ENCODE peak calls at places on chromosome 3, in eight cellular contexts. U, Z, K, M, Q, B, D and L are unnamed samples.

GRCh38 chr3:188053710-188054379 is 100.1 kb upstream of the LPP start:
- DNase-seq in M (no peak), D (no peak), B (no peak), K (no peak), Q (no peak), Z (no peak), U (no peak), L (no peak)

GRCh38 chr3:106119691-106120090 is 250.9 kb upstream of the CBLB start:
- DNase-seq in U (no peak), B (no peak), D (no peak), K (no peak), Q (no peak), Z (peak), M (no peak), L (no peak)

GRCh38 chr3:60933828-60934227 is 317.4 kb downstream of the FHIT start:
- DNase-seq in Q (no peak), U (no peak), M (no peak), D (no peak), B (no peak), K (no peak), Z (no peak), L (no peak)

GRCh38 chr3:121957674-121958419 is 63.6 kb downstream of the SLC15A2 start:
- DNase-seq in Q (no peak), M (no peak), D (no peak), Z (no peak), B (no peak), K (no peak), U (no peak), L (no peak)

GRCh38 chr3:69232447-69232846 is 110.1 kb upstream of the LMOD3 start:
- DNase-seq in B (no peak), Z (no peak), D (no peak), U (no peak), Q (no peak), K (no peak), M (no peak), L (no peak)

GRCh38 chr3:55698826-55699225 is 211.7 kb upstream of the WNT5A start:
- DNase-seq in M (no peak), Q (no peak), Z (peak), B (no peak), D (no peak), U (no peak), K (no peak), L (no peak)

GRCh38 chr3:122697952-122698625 is 17.4 kb downstream of the PARP14 start:
- DNase-seq in U (no peak), M (no peak), D (no peak), Q (no peak), Z (no peak), B (no peak), K (no peak), L (no peak)

GRCh38 chr3:20837676-20838302 is 651.8 kb upstream of the SGO1 start:
- DNase-seq in K (no peak), D (no peak), U (no peak), Z (no peak), B (no peak), Q (no peak), M (no peak), L (no peak)

GRCh38 chr3:99242271-99242670 is 340.8 kb upstream of the DCBLD2 start:
- DNase-seq in D (no peak), Q (no peak), M (no peak), B (no peak), Z (peak), U (no peak), K (no peak), L (no peak)

GRCh38 chr3:38549957-38550840 is 54.1 kb downstream of the EXOG start:
- DNase-seq in K (no peak), U (no peak), B (no peak), Q (no peak), D (no peak), M (no peak), Z (no peak), L (peak)

GRCh38 chr3:69226071-69226470 is 103.7 kb upstream of the LMOD3 start:
- DNase-seq in Z (no peak), K (no peak), Q (no peak), U (no peak), D (no peak), B (no peak), M (no peak), L (no peak)

GRCh38 chr3:110743202-110743601 is 328.4 kb upstream of the NECTIN3 start:
- DNase-seq in U (no peak), D (no peak), B (no peak), Z (no peak), Q (no peak), K (no peak), M (no peak), L (peak)

GRCh38 chr3:152977356-152977755 is 142.4 kb downstream of the P2RY1 start:
- DNase-seq in B (no peak), U (peak), D (no peak), Z (no peak), Q (no peak), K (no peak), M (no peak), L (no peak)

GRCh38 chr3:141050913-141051632 is at the start of gene SPSB4:
- DNase-seq in U (peak), D (no peak), Z (peak), M (peak), Q (peak), B (peak), K (no peak), L (peak)

GRCh38 chr3:55065331-55065730 is 137.5 kb upstream of the LRTM1 start:
- DNase-seq in B (no peak), M (no peak), K (no peak), Z (no peak), Q (no peak), D (no peak), U (no peak), L (no peak)

GRCh38 chr3:164533275-164533674 is 545.0 kb downstream of the SI start:
- DNase-seq in Q (no peak), D (no peak), U (no peak), M (no peak), K (no peak), B (no peak), Z (no peak), L (no peak)

GRCh38 chr3:116423365-116423764 is 21.9 kb downstream of the LSAMP start:
- DNase-seq in K (no peak), B (no peak), U (no peak), M (no peak), Z (peak), D (no peak), Q (no peak), L (no peak)

GRCh38 chr3:107235923-107236315 is 141.3 kb upstream of the CCDC54 start:
- DNase-seq in Z (peak), M (peak), B (peak), U (peak), D (peak), Q (peak), K (peak), L (no peak)

GRCh38 chr3:159814161-159814560 is 174.5 kb upstream of the IL12A start:
- DNase-seq in U (no peak), M (no peak), B (no peak), Z (peak), K (no peak), Q (no peak), D (no peak), L (no peak)

GRCh38 chr3:182325213-182325941 is 467.9 kb upstream of the ATP11B start:
- DNase-seq in Z (no peak), Q (no peak), D (no peak), U (peak), K (no peak), B (no peak), M (no peak), L (no peak)

GRCh38 chr3:4865714-4866113 is 113.5 kb upstream of the BHLHE40 start:
- DNase-seq in B (no peak), D (no peak), M (no peak), Z (no peak), K (no peak), U (no peak), Q (no peak), L (no peak)

GRCh38 chr3:187516446-187516845 is 148.3 kb downstream of the RTP4 start:
- DNase-seq in Z (peak), B (no peak), U (no peak), Q (no peak), M (no peak), K (no peak), D (no peak), L (no peak)

GRCh38 chr3:10459954-10460754 is 45.2 kb downstream of the ATP2B2 start:
- DNase-seq in B (peak), K (no peak), D (peak), M (peak), Z (peak), Q (peak), U (peak), L (no peak)

GRCh38 chr3:105304487-105304886 is 62.2 kb upstream of the ALCAM start:
- DNase-seq in K (no peak), M (no peak), U (no peak), Z (peak), B (no peak), Q (no peak), D (no peak), L (no peak)

GRCh38 chr3:49563766-49564165 is 9.5 kb downstream of the BSN start:
- DNase-seq in D (no peak), U (no peak), Z (no peak), B (no peak), K (no peak), M (no peak), Q (no peak), L (no peak)

GRCh38 chr3:149383703-149384102 is 6.3 kb upstream of the TM4SF1 start:
- DNase-seq in B (no peak), K (no peak), Q (no peak), D (no peak), Z (no peak), U (no peak), M (no peak), L (no peak)

GRCh38 chr3:13233487-13234154 is 160.4 kb upstream of the IQSEC1 start:
- DNase-seq in Z (no peak), D (no peak), U (no peak), Q (no peak), B (no peak), K (no peak), M (no peak), L (no peak)

GRCh38 chr3:139894638-139894989 is 40.4 kb upstream of the CLSTN2 start:
- DNase-seq in U (no peak), D (no peak), M (peak), Q (peak), B (no peak), K (no peak), Z (no peak), L (no peak)

GRCh38 chr3:56938545-56938944 is 121.9 kb upstream of the SPATA12 start:
- DNase-seq in K (no peak), B (no peak), Q (no peak), M (no peak), Z (no peak), U (no peak), D (no peak), L (no peak)

DNA sequence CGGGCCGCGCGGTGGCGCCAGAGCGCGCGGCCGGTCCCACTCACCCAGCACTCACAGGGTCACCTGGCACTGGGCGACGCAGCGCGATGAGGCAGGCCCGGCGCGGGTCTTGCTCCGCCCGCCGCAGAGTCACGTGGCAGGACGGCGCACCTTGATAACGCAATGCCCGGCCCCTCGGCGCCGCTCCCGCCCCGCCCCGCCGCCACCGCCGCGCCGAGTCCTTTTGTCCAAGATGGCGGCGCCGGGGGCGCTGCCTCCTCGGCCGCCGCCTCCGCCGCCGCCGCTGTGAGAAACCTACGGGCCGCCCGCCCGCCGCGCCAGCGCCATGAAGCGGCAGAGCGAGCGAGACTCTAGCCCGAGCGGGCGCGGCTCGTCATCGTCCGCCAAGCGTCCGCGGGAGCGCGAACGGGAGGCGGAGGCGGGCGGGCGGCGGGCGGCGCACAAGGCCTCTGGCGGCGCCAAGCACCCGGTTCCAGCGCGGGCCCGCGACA is at the start of gene RBM15B:
- DNase-seq in U (peak), D (peak), K (peak), Q (peak), Z (peak), B (peak), M (peak), L (peak)
- TF ChIP-seq POLR2A in U (peak), D (no peak), K (peak), Q (peak), Z (peak), B (peak), M (no peak), L (no peak)

GRCh38 chr3:46571684-46572083 is 5.6 kb upstream of the LRRC2 start:
- DNase-seq in M (no peak), U (no peak), Q (no peak), D (no peak), B (no peak), Z (no peak), K (no peak), L (no peak)
- TF ChIP-seq POLR2A in M (no peak), U (no peak), Q (no peak), D (no peak), B (no peak), Z (no peak), K (no peak), L (no peak)

GRCh38 chr3:72149645-72150044 is 364.7 kb upstream of the PROK2 start:
- DNase-seq in D (no peak), B (no peak), M (no peak), U (no peak), K (no peak), Q (no peak), Z (no peak), L (no peak)

GRCh38 chr3:72153477-72154314 is 368.7 kb upstream of the PROK2 start:
- DNase-seq in K (no peak), U (no peak), Q (no peak), B (no peak), D (no peak), M (no peak), Z (no peak), L (no peak)

GRCh38 chr3:72152551-72153476 is 367.9 kb upstream of the PROK2 start:
- DNase-seq in B (peak), K (peak), Z (peak), Q (peak), U (peak), M (peak), D (no peak), L (no peak)

GRCh38 chr3:72151465-72152238 is 366.7 kb upstream of the PROK2 start:
- DNase-seq in Z (no peak), D (no peak), M (no peak), K (no peak), Q (no peak), U (no peak), B (no peak), L (no peak)

GRCh38 chr3:72150634-72151412 is 365.9 kb upstream of the PROK2 start:
- DNase-seq in Z (no peak), M (no peak), D (no peak), K (no peak), B (no peak), U (no peak), Q (no peak), L (no peak)
- TF ChIP-seq POLR2A in Z (no peak), M (no peak), D (no peak), K (no peak), B (no peak), U (no peak), Q (no peak), L (no peak)

DNA sequence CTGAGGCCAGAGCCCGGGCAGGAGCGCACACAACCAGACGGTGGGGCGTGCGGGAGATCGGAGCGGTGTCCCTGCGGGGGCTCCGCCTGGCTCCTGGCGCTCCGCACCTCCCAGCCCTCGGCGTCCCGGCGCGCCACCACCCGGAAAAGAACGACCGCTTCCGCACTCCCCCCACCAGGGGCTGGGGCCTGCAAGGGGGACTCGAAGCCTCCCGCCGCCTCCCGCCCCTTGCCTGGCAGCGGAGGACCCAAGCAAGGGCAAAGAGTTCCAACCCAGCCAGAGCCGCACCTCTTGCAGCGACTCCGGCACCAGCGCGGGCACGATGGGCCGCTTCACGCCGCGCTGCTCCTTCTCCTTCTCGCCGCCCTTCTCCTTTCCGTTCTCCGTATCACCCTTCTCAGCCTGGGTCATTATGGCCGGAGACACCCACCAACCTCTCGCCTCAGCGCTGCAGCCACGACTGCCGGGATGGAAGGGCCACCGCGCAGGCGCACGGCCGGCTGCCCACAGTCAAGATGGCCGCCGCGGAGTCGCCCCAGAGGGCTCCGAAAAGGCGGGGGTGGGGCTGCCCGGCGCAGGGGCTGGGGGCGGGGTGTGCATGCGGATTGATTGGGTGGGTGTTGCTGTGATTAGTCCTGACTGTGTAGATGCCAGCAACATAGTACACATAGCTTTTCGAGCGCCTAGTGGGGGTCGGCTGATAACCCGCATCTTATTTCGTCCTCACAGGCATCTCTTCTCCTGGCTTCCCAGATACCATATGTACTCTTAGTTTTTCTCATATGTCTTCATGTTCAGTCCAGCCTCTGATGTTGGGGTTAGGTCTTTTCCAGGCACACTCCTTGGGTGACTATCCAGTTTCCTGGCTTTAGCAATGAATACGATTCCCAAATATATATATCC is at the start of gene ACTR8:
- DNase-seq in K (peak), B (peak), Q (peak), D (peak), M (peak), Z (peak), U (peak), L (peak)
- TF ChIP-seq POLR2A in K (peak), B (peak), Q (peak), D (no peak), M (no peak), Z (peak), U (peak), L (no peak)

DNA sequence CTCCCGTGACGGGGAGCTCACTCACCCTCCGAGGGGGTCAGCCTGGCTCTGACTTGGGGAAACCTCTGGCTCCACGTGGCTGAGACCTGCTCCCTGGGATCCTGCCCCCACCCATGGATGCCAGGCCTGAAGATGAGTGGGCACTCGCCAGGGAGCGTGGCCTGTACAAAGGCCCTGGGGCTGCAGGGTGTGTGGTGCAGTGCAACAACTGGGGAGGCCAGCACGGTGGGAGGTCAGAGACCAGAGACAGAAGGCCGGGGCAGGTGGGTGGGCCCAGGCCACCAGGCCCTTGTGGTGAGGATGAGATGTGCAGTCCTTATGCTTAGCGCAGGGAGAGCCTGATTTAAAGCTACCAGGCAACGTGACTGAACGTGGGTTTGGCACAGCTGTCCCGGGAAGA is 5.0 kb downstream of the DNAJB8 start:
- DNase-seq in M (no peak), U (no peak), Q (no peak), Z (no peak), B (no peak), K (no peak), D (no peak), L (no peak)
- TF ChIP-seq POLR2A in M (no peak), U (no peak), Q (no peak), Z (no peak), B (no peak), K (no peak), D (no peak), L (no peak)

GRCh38 chr3:42778644-42779043 is 5.6 kb upstream of the CCDC13 start:
- DNase-seq in K (peak), U (no peak), M (no peak), Z (peak), Q (peak), B (no peak), D (peak), L (no peak)

GRCh38 chr3:42771271-42771670 is 1.8 kb downstream of the CCDC13 start:
- DNase-seq in B (no peak), Q (no peak), D (no peak), U (no peak), K (no peak), Z (no peak), M (no peak), L (no peak)

GRCh38 chr3:42769477-42770131 is 3.4 kb downstream of the CCDC13 start:
- DNase-seq in D (no peak), Q (no peak), B (no peak), Z (no peak), K (no peak), U (no peak), M (no peak), L (peak)

GRCh38 chr3:42773409-42773751 is 327 bp upstream of the CCDC13 start:
- DNase-seq in Z (no peak), M (no peak), D (no peak), B (no peak), U (no peak), K (no peak), Q (no peak), L (no peak)

GRCh38 chr3:42772670-42773408 is at the start of gene CCDC13:
- DNase-seq in K (peak), D (peak), Z (peak), Q (peak), M (peak), U (peak), B (peak), L (peak)
- TF ChIP-seq POLR2A in K (peak), D (no peak), Z (no peak), Q (peak), M (no peak), U (no peak), B (no peak), L (peak)

GRCh38 chr3:196632033-196632751 is 7.3 kb upstream of the NRROS start:
- DNase-seq in Q (peak), Z (peak), D (peak), B (peak), K (peak), U (peak), M (peak), L (peak)
- TF ChIP-seq POLR2A in Q (peak), Z (peak), D (no peak), B (no peak), K (peak), U (peak), M (no peak), L (peak)

DNA sequence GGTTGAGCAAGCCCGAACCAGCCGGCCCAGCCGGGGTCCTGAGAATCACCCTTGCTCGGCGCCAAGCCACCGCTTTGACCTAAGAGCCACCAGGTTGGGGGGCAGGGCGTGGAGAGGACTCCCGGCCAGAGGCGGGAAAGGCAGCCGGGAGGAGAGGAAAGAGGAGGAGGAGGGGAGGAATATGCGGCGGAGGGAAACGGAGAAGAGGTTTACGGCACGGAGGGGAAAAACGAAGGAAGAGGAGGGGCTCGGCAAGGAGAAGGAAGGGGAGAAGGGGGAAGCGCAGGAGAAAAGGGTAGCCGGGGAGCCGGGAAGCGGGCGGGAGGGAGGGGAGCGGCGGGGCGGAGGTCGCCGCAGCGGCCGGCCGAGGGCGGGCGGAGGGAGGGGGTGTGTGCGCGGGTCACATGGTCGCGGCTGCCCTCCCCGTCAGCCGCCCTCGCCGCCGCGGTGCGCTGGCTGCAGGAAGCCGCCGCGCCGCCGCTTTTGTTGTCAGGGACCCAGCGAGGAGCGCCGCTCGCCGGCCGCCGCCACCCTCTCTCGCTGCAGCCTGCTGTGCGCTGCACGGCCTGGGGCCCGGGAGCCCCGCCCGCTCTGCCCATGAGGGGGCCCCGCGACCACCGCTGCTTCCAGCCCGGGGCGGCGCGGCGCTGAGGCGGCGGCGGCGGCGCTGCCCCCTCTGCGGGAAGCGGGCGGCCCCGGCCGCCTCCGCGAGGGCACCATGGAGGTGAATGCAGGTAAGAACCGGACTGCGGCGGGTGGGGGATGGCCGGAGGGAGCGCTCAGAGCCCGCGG is at the start of gene NR1D2:
- DNase-seq in K (peak), D (peak), U (peak), Q (peak), Z (peak), M (peak), B (peak), L (peak)
- TF ChIP-seq POLR2A in K (peak), D (no peak), U (peak), Q (peak), Z (peak), M (no peak), B (no peak), L (no peak)

GRCh38 chr3:186267758-186268157 is 94.3 kb downstream of the DGKG start:
- DNase-seq in M (no peak), U (no peak), B (no peak), Q (no peak), D (no peak), K (no peak), Z (no peak), L (no peak)
- TF ChIP-seq POLR2A in M (no peak), U (no peak), B (no peak), Q (no peak), D (no peak), K (no peak), Z (no peak), L (no peak)